ENCODE peak calls at places on chromosomes 4 and X, in five cellular contexts. S is fibroblast of lung, J is HCT116, Q is SK-N-SH, Z is H9. G is an unnamed sample.

GRCh38 chrX:64853424-64853823 is 122.8 kb downstream of the ZC4H2 start:
- DNase-seq in Z (no peak), J (no peak), S (no peak), Q (no peak), G (no peak)

GRCh38 chr4:8817813-8818062 is 53.9 kb downstream of the HMX1 start:
- DNase-seq in S (no peak), Q (peak), Z (no peak), J (no peak), G (no peak)

GRCh38 chrX:56569378-56570061 is 6.1 kb downstream of the UBQLN2 start:
- DNase-seq in S (no peak), Z (no peak), Q (no peak), J (no peak), G (no peak)

GRCh38 chr4:175705407-175705806 is 106.7 kb downstream of the GPM6A start:
- DNase-seq in Q (peak), Z (peak), S (peak), J (no peak), G (no peak)

GRCh38 chr4:167274346-167274745 is 40.1 kb upstream of the SPOCK3 start:
- DNase-seq in J (no peak), S (peak), Q (no peak), Z (no peak), G (no peak)

GRCh38 chrX:11105080-11105479 is 6.1 kb upstream of the HCCS start:
- DNase-seq in J (no peak), S (peak), Q (no peak), Z (no peak), G (peak)

GRCh38 chrX:39201305-39201990 is 400.2 kb downstream of the MID1IP1 start:
- DNase-seq in S (peak), Q (no peak), Z (no peak), J (no peak), G (peak)

GRCh38 chrX:54358424-54359211 is 772 bp upstream of the WNK3 start:
- DNase-seq in J (no peak), S (peak), Q (peak), Z (peak), G (no peak)

GRCh38 chrX:111322231-111322855 is 52.1 kb upstream of the CAPN6 start:
- DNase-seq in Q (no peak), J (no peak), S (no peak), Z (no peak), G (no peak)

GRCh38 chr4:7487464-7487863 is 52.7 kb upstream of the PSAPL1 start:
- DNase-seq in J (no peak), Q (peak), Z (no peak), S (no peak), G (no peak)

GRCh38 chrX:154348114-154348531 is 26.3 kb downstream of the FLNA start:
- DNase-seq in Q (no peak), J (no peak), S (no peak), Z (no peak), G (no peak)

GRCh38 chr4:143437937-143438336 is 75.6 kb upstream of the SMARCA5 start:
- DNase-seq in J (no peak), Q (no peak), Z (no peak), S (no peak), G (no peak)

GRCh38 chrX:154135458-154136229 is 8.4 kb upstream of the OPN1LW start:
- DNase-seq in Q (no peak), J (no peak), S (no peak), Z (no peak), G (no peak)

GRCh38 chr4:87213425-87213824 is 7.0 kb downstream of the KLHL8 start:
- DNase-seq in Q (peak), J (no peak), Z (no peak), S (no peak), G (no peak)

GRCh38 chrX:22340022-22340616 is 67.4 kb downstream of the CBLL2 start:
- DNase-seq in S (peak), Z (no peak), J (no peak), Q (no peak), G (no peak)

GRCh38 chr4:160180206-160180605 is 1077.3 kb downstream of the RAPGEF2 start:
- DNase-seq in S (peak), Z (no peak), J (peak), Q (no peak), G (no peak)

GRCh38 chr4:13933163-13933562 is 305.6 kb upstream of the BOD1L1 start:
- DNase-seq in Z (no peak), J (no peak), S (peak), Q (no peak), G (no peak)

GRCh38 chr4:76640252-76640925 is 205.4 kb downstream of the SHROOM3 start:
- DNase-seq in Q (no peak), S (no peak), J (no peak), Z (peak), G (no peak)

GRCh38 chr4:55574252-55574651 is 17.8 kb downstream of the PDCL2 start:
- DNase-seq in Q (no peak), J (no peak), Z (no peak), S (no peak), G (no peak)

GRCh38 chr4:153365003-153365402 is 20.5 kb downstream of the MND1 start:
- DNase-seq in Q (no peak), J (no peak), S (no peak), Z (no peak), G (no peak)

GRCh38 chr4:56959064-56959463 is 18.3 kb downstream of the NOA1 start:
- DNase-seq in J (no peak), S (no peak), Q (no peak), Z (no peak), G (no peak)

GRCh38 chr4:127623755-127624087 is 9.0 kb upstream of the INTU start:
- DNase-seq in S (peak), Z (no peak), J (no peak), Q (no peak), G (no peak)

GRCh38 chr4:114025176-114025777 is 45.8 kb upstream of the ARSJ start:
- DNase-seq in J (no peak), S (no peak), Q (no peak), Z (no peak), G (no peak)

GRCh38 chr4:15368906-15369305 is 58.9 kb upstream of the C1QTNF7 start:
- DNase-seq in Z (no peak), Q (no peak), S (peak), J (no peak), G (no peak)

GRCh38 chrX:19334945-19335626 is 8.6 kb upstream of the PDHA1 start:
- DNase-seq in Q (no peak), S (no peak), Z (peak), J (peak), G (no peak)

GRCh38 chr4:8614365-8615193 is 22.0 kb downstream of the CPZ start:
- DNase-seq in J (no peak), Q (no peak), S (no peak), Z (no peak), G (no peak)

GRCh38 chr4:123284166-123284565 is 112.4 kb upstream of the SPRY1 start:
- DNase-seq in Q (peak), J (no peak), S (peak), Z (no peak), G (no peak)

GRCh38 chr4:145299380-145300076 is 119.1 kb upstream of the OTUD4 start:
- DNase-seq in J (peak), Z (no peak), S (peak), Q (no peak), G (peak)

GRCh38 chr4:100016191-100016590 is 66.1 kb upstream of the H2AZ1 start:
- DNase-seq in Z (no peak), S (peak), J (no peak), Q (no peak), G (no peak)

GRCh38 chr4:143554728-143555597 is 41.5 kb downstream of the SMARCA5 start:
- DNase-seq in J (no peak), S (no peak), Q (no peak), Z (no peak), G (no peak)

GRCh38 chr4:81919238-81919637 is 447.5 kb upstream of the RASGEF1B start:
- DNase-seq in S (no peak), Z (peak), Q (peak), J (peak), G (no peak)

GRCh38 chr4:98771959-98772619 is 113.7 kb upstream of the TSPAN5 start:
- DNase-seq in Z (no peak), Q (no peak), J (no peak), S (no peak), G (no peak)

GRCh38 chr4:169282429-169283113 is 11.8 kb upstream of the SH3RF1 start:
- DNase-seq in Z (no peak), Q (no peak), S (no peak), J (no peak), G (no peak)

GRCh38 chr4:105526656-105527055 is 25.8 kb upstream of the ARHGEF38 start:
- DNase-seq in S (no peak), Z (no peak), J (no peak), Q (no peak), G (no peak)

GRCh38 chrX:85503258-85504158 is 124.0 kb upstream of the POF1B start:
- DNase-seq in J (no peak), Q (no peak), Z (no peak), S (no peak), G (peak)

GRCh38 chrX:71171110-71171801 is 26.6 kb downstream of the NLGN3 start:
- DNase-seq in S (no peak), J (no peak), Q (no peak), Z (no peak), G (no peak)
- TF ChIP-seq CTCF in S (no peak), J (no peak), Q (no peak), Z (no peak), G (no peak)

GRCh38 chr4:1092026-1092982 is 21.1 kb downstream of the RNF212 start:
- DNase-seq in S (no peak), Z (peak), J (no peak), Q (no peak), G (no peak)

GRCh38 chr4:1092983-1093361 is 20.4 kb downstream of the RNF212 start:
- DNase-seq in Q (no peak), S (no peak), Z (no peak), J (no peak), G (no peak)

GRCh38 chr4:1091561-1091995 is 21.8 kb downstream of the RNF212 start:
- DNase-seq in J (no peak), Q (no peak), S (no peak), Z (peak), G (no peak)

GRCh38 chr4:1090036-1090435 is 23.3 kb downstream of the RNF212 start:
- DNase-seq in Z (no peak), S (no peak), Q (no peak), J (no peak), G (no peak)

GRCh38 chr4:1090465-1091440 is 22.6 kb downstream of the RNF212 start:
- DNase-seq in Q (no peak), Z (peak), S (no peak), J (no peak), G (no peak)
- H2AFZ ChIP-seq in Q (no peak), Z (no peak), S (no peak), J (no peak), G (no peak)

DNA sequence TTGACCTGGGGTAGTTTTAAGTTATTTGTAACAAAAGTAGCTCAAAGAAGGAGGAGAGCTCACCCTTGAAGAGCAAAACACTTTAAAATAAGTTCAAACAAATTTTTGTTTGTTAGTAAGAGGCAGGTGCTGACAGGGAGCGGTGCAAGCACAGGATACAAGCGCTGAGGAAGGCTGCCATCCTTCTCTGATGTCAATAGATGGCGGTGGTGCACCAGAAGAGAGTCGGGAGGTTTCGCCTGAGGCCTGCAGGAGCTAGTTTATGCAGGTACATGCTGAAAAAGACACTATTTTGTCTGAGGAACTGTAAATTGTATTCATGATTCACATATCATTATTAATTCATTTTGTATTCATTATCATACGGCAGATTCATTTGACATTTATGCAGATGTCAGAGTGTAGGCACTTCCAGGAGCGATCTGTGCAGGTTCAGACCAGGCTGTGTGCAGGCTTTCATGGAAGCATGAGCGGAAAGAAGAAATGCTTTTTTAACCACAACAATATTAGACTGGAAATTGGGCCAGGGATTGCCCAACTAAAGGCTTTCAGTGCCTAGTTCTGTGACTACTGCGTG is 823.9 kb downstream of the STIM2 start:
- DNase-seq in S (peak), Z (peak), J (peak), Q (peak), G (peak)
- TF ChIP-seq CTCF in S (peak), Z (peak), J (peak), Q (peak), G (peak)

GRCh38 chr4:6269400-6269650 is 325 bp upstream of the WFS1 start:
- DNase-seq in J (no peak), Z (no peak), S (no peak), Q (no peak), G (no peak)

GRCh38 chr4:6271701-6272465 is 2.2 kb downstream of the WFS1 start:
- DNase-seq in Q (no peak), J (no peak), S (no peak), Z (no peak), G (no peak)

GRCh38 chr4:6271206-6271605 is 1.6 kb downstream of the WFS1 start:
- DNase-seq in Q (no peak), J (no peak), Z (no peak), S (no peak), G (no peak)

GRCh38 chr4:6269651-6270511 is at the start of gene WFS1:
- DNase-seq in S (peak), J (peak), Q (peak), Z (peak), G (peak)

DNA sequence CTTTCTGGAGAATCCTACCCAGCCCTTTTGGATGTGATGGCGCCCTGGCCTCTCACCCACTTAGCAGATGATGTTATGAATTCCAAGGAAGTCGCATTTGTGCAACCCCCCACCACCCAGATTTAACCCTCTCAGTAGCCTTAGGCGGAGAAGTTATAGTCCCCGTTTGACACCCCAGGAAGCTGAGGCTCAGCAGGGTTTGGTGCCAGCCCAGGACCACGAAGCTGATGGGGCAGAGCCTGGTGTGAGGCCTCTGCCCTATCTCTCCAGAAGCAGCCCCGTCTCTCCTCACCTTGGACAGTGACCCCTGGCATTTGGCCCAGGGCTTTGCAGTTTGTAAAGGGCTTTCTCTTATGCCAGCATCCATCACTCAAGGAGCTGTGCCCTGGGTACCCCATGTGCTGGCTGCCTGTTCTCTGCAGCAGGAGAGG is 1.1 kb downstream of the WFS1 start:
- DNase-seq in J (no peak), S (peak), Z (no peak), Q (no peak), G (no peak)
- H2AFZ ChIP-seq in J (no peak), S (no peak), Z (no peak), Q (no peak), G (no peak)

DNA sequence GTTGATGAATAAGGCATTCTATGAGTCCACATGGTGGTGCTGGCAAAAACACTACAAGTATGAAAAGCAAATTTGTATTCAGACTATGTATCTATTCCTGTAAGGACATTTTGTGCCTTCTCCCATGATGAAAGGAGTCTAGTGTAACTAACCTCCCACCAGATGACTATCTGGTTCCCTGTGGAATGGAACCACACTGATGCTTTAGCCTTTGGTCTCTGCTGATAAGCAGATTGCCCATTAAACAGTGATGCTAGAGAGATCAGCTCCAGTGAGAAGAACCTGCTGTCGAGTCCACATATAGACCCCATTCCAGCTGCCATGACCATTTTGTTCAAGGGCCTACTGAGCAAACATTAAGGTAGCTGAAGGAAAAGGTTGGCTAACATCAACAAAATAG is 10.5 kb upstream of the THOC2 start:
- DNase-seq in Z (no peak), S (no peak), J (no peak), Q (no peak), G (no peak)
- TF ChIP-seq CTCF in Z (no peak), S (no peak), J (no peak), Q (no peak), G (no peak)

DNA sequence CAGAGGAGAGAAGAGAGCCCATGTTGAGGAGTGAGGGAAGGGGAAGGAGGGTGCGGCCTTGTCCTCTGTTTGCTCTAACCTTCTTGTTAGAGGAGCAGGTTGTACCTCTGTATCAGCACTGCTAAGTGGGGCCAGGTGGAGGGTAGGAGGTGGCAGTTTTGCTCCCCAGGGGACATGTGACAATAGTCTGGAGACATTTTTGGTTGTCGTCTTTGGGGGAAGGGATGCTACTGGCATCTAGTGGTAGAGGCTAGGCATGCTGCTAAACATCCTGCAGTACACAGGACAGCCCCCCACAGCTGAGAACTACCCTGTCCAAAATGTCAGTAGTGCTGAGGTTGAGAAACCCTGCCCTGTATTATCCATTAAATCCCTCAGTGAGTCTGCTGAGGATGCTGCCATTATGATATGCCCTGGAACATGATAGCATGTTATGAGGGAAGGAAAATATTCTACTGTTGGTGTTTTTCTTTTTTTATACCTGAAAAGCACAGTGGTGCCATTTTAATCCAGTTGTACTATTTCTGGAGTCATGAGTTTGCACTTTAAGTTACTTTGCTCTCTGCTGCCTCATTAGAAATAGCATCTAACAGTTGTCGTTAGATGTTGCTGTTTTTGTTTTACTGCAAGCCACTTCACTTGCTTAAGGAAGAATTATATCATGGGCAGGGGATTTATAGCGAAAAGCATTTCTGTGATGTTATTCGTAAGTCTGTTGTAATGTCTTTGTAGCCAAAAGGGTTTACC is 90.6 kb downstream of the LRP2BP start:
- DNase-seq in J (no peak), Z (peak), Q (peak), S (peak), G (no peak)
- H2AFZ ChIP-seq in J (no peak), Z (no peak), Q (no peak), S (no peak), G (no peak)

G was measured in keratinocyte.